ENCODE peak calls at places on chromosome 14, in seven cellular contexts. N, A, D, J, U, Y and I are unnamed samples.

GRCh38 chr14:21352587-21352986 is 31.2 kb downstream of the SUPT16H start:
- DNase-seq in N (no peak), A (no peak), D (no peak), J (no peak), U (no peak), Y (peak; percentile 50), I (no peak)

GRCh38 chr14:63383776-63384367 is 65.1 kb upstream of the GPHB5 start:
- DNase-seq in N (no peak), A (no peak), D (no peak), J (no peak), U (no peak), Y (no peak), I (no peak)

GRCh38 chr14:99182548-99183115 is 89.4 kb downstream of the BCL11B start:
- DNase-seq in N (no peak), A (no peak), D (no peak), J (no peak), U (peak; percentile 6), Y (no peak), I (no peak)

GRCh38 chr14:76376409-76376877 is 506 bp downstream of the ESRRB start:
- DNase-seq in N (no peak), A (no peak), D (no peak), J (no peak), U (no peak), Y (no peak), I (no peak)

GRCh38 chr14:74637184-74637562 is 25.1 kb upstream of the LTBP2 start:
- DNase-seq in N (no peak), A (no peak), D (no peak), J (peak; percentile 77), U (no peak), Y (no peak), I (no peak)

GRCh38 chr14:97709552-97709951 is 912.4 kb downstream of the VRK1 start:
- DNase-seq in N (no peak), A (no peak), D (no peak), J (no peak), U (no peak), Y (no peak), I (no peak)

GRCh38 chr14:38716871-38717270 is 386.2 kb downstream of the SEC23A start:
- DNase-seq in N (no peak), A (no peak), D (peak; percentile 17), J (no peak), U (no peak), Y (no peak), I (no peak)

GRCh38 chr14:31950760-31951637 is 126.1 kb upstream of the ARHGAP5 start:
- DNase-seq in N (no peak), A (no peak), D (peak; percentile 48), J (peak; percentile 83), U (no peak), Y (no peak), I (no peak)

GRCh38 chr14:89254201-89254919 is 162.7 kb downstream of the FOXN3 start:
- DNase-seq in N (no peak), A (no peak), D (no peak), J (no peak), U (no peak), Y (no peak), I (no peak)

GRCh38 chr14:85487215-85487614 is 42.7 kb upstream of the FLRT2 start:
- DNase-seq in N (no peak), A (peak; percentile 92), D (no peak), J (no peak), U (no peak), Y (no peak), I (no peak)

GRCh38 chr14:99841436-99842071 is 48.3 kb downstream of the EML1 start:
- DNase-seq in N (no peak), A (no peak), D (no peak), J (peak; percentile 54), U (no peak), Y (no peak), I (no peak)

GRCh38 chr14:67187210-67187609 is 2.0 kb upstream of the GARIN2 start:
- DNase-seq in N (no peak), A (peak; percentile 45), D (peak; percentile 80), J (no peak), U (no peak), Y (no peak), I (no peak)

GRCh38 chr14:72855913-72856312 is 38.0 kb downstream of the DPF3 start:
- DNase-seq in N (no peak), A (peak; percentile 63), D (peak; percentile 73), J (no peak), U (no peak), Y (no peak), I (no peak)

GRCh38 chr14:30885840-30886740 is 11.7 kb downstream of the COCH start:
- DNase-seq in N (no peak), A (no peak), D (no peak), J (no peak), U (no peak), Y (no peak), I (no peak)

GRCh38 chr14:99819514-99819913 is 26.3 kb downstream of the EML1 start:
- DNase-seq in N (no peak), A (no peak), D (no peak), J (peak; percentile 66), U (no peak), Y (no peak), I (no peak)

GRCh38 chr14:92259613-92260357 is 63.2 kb upstream of the SLC24A4 start:
- DNase-seq in N (no peak), A (no peak), D (no peak), J (no peak), U (no peak), Y (no peak), I (no peak)

GRCh38 chr14:42884100-42884499 is 1277.4 kb downstream of the LRFN5 start:
- DNase-seq in N (no peak), A (no peak), D (no peak), J (no peak), U (no peak), Y (no peak), I (no peak)

GRCh38 chr14:29028973-29029582 is 262.5 kb downstream of the FOXG1 start:
- DNase-seq in N (peak; percentile 76), A (no peak), D (peak; percentile 13), J (peak; percentile 81), U (no peak), Y (no peak), I (no peak)

GRCh38 chr14:66105819-66106218 is 380.4 kb upstream of the CCDC196 start:
- DNase-seq in N (no peak), A (peak; percentile 13), D (no peak), J (no peak), U (no peak), Y (no peak), I (no peak)

GRCh38 chr14:40394634-40395340 is 962.6 kb upstream of the FBXO33 start:
- DNase-seq in N (no peak), A (no peak), D (no peak), J (no peak), U (no peak), Y (no peak), I (no peak)

GRCh38 chr14:22551597-22551982 is 37.4 kb downstream of the DAD1 start:
- DNase-seq in N (no peak), A (no peak), D (no peak), J (no peak), U (no peak), Y (no peak), I (no peak)

GRCh38 chr14:42480235-42480634 is 873.6 kb downstream of the LRFN5 start:
- DNase-seq in N (no peak), A (no peak), D (no peak), J (no peak), U (no peak), Y (no peak), I (no peak)

GRCh38 chr14:59481407-59482119 is 2.6 kb downstream of the L3HYPDH start:
- DNase-seq in N (no peak), A (no peak), D (peak; percentile 75), J (no peak), U (no peak), Y (no peak), I (no peak)

GRCh38 chr14:58638231-58639205 is 756 bp downstream of the DACT1 start:
- DNase-seq in N (no peak), A (no peak), D (peak; percentile 15), J (peak; percentile 79), U (peak; percentile 68), Y (peak; percentile 17), I (peak; percentile 28)

GRCh38 chr14:57319636-57320035 is 50.9 kb downstream of the AP5M1 start:
- DNase-seq in N (no peak), A (no peak), D (no peak), J (no peak), U (no peak), Y (no peak), I (no peak)

GRCh38 chr14:93317836-93318807 is 14.7 kb downstream of the BTBD7 start:
- DNase-seq in N (no peak), A (no peak), D (peak; percentile 26), J (no peak), U (no peak), Y (no peak), I (no peak)

GRCh38 chr14:90700928-90701776 is 115.1 kb downstream of the TTC7B start:
- DNase-seq in N (no peak), A (no peak), D (no peak), J (no peak), U (no peak), Y (no peak), I (no peak)

GRCh38 chr14:99691111-99691885 is 7.2 kb downstream of the CYP46A1 start:
- DNase-seq in N (no peak), A (no peak), D (no peak), J (peak; percentile 19), U (no peak), Y (no peak), I (no peak)

GRCh38 chr14:103653802-103654201 is 24.8 kb downstream of the KLC1 start:
- DNase-seq in N (no peak), A (no peak), D (no peak), J (no peak), U (no peak), Y (no peak), I (no peak)

GRCh38 chr14:76929927-76930326 is 98.6 kb downstream of the IRF2BPL start:
- DNase-seq in N (no peak), A (no peak), D (no peak), J (peak; percentile 73), U (no peak), Y (no peak), I (no peak)

GRCh38 chr14:53338192-53338591 is 185.1 kb upstream of the DDHD1 start:
- DNase-seq in N (no peak), A (no peak), D (peak; percentile 84), J (no peak), U (no peak), Y (no peak), I (peak; percentile 15)

GRCh38 chr14:65348137-65348536 is 64.4 kb upstream of the FUT8 start:
- DNase-seq in N (no peak), A (no peak), D (peak; percentile 69), J (no peak), U (no peak), Y (no peak), I (no peak)

GRCh38 chr14:67987596-67987995 is 168.0 kb downstream of the RAD51B start:
- DNase-seq in N (no peak), A (peak; percentile 76), D (peak; percentile 90), J (no peak), U (no peak), Y (no peak), I (no peak)

GRCh38 chr14:34742509-34743115 is 28.2 kb upstream of the CFL2 start:
- DNase-seq in N (no peak), A (no peak), D (no peak), J (no peak), U (no peak), Y (no peak), I (no peak)

GRCh38 chr14:46399049-46399448 is 252.5 kb downstream of the RPL10L start:
- DNase-seq in N (no peak), A (no peak), D (no peak), J (no peak), U (no peak), Y (no peak), I (no peak)

GRCh38 chr14:73289729-73290128 is 52.4 kb downstream of the PAPLN start:
- DNase-seq in N (no peak), A (no peak), D (no peak), J (no peak), U (no peak), Y (no peak), I (no peak)